ENCODE peak calls at places on chromosomes 13 and 19, in nine cellular contexts. L is SK-N-SH; H is hepatocyte; G is GM23248; N is GM23338; M is CD8-positive, alpha-beta memory T cell; P is brain microvascular endothelial cell; V is fibroblast of lung; I is tibial nerve. K is an unnamed sample.

GRCh38 chr19:10568444-10568825 is 344 bp downstream of the CDKN2D start:
- DNase-seq in L (no peak), H (peak), G (peak), N (peak), M (no peak), P (no peak), V (no peak), I (no peak), K (peak)

GRCh38 chr13:41059466-41059865 is 1.8 kb upstream of the WBP4 start:
- DNase-seq in L (peak), H (no peak), G (peak), N (peak), M (no peak), P (no peak), V (peak), I (no peak), K (no peak)

GRCh38 chr13:25423831-25424230 is 52.1 kb downstream of the ATP8A2 start:
- DNase-seq in L (no peak), H (no peak), G (no peak), N (no peak), M (no peak), P (no peak), V (no peak), I (no peak), K (no peak)

GRCh38 chr13:23321534-23322241 is 111.8 kb downstream of the SACS start:
- DNase-seq in L (no peak), H (peak), G (peak), N (no peak), M (peak), P (peak), V (peak), I (no peak), K (peak)

GRCh38 chr13:40410315-40410714 is 256.1 kb downstream of the FOXO1 start:
- DNase-seq in L (no peak), H (no peak), G (no peak), N (no peak), M (no peak), P (no peak), V (no peak), I (no peak), K (no peak)

GRCh38 chr13:36850790-36851438 is 31.9 kb downstream of the RFXAP start:
- DNase-seq in L (peak), H (no peak), G (peak), N (peak), M (no peak), P (no peak), V (no peak), I (no peak), K (no peak)

GRCh38 chr19:48591021-48591420 is 15.5 kb upstream of the SPACA4 start:
- DNase-seq in L (no peak), H (no peak), G (peak), N (peak), M (no peak), P (no peak), V (no peak), I (no peak), K (no peak)

GRCh38 chr19:32658075-32658474 is 16.9 kb downstream of the ANKRD27 start:
- DNase-seq in L (no peak), H (no peak), G (no peak), N (no peak), M (no peak), P (no peak), V (no peak), I (no peak), K (no peak)

GRCh38 chr19:19964416-19964815 is 63.7 kb downstream of the ZNF93 start:
- DNase-seq in L (no peak), H (no peak), G (no peak), N (no peak), M (no peak), P (no peak), V (no peak), I (no peak), K (no peak)

GRCh38 chr19:45156751-45157150 is 4.0 kb downstream of the NKPD1 start:
- DNase-seq in L (no peak), H (no peak), G (no peak), N (no peak), M (no peak), P (no peak), V (no peak), I (no peak), K (no peak)

GRCh38 chr13:32409561-32410440 is 18.1 kb downstream of the N4BP2L1 start:
- DNase-seq in L (no peak), H (peak), G (no peak), N (peak), M (no peak), P (peak), V (peak), I (peak), K (no peak)

GRCh38 chr13:26048745-26049144 is 3.1 kb downstream of the SHISA2 start:
- DNase-seq in L (peak), H (no peak), G (no peak), N (no peak), M (no peak), P (no peak), V (no peak), I (no peak), K (no peak)

GRCh38 chr13:40484101-40484800 is 182.2 kb downstream of the FOXO1 start:
- DNase-seq in L (no peak), H (no peak), G (peak), N (no peak), M (no peak), P (no peak), V (no peak), I (no peak), K (peak)

GRCh38 chr13:102597029-102598015 is 536 bp downstream of the TPP2 start:
- DNase-seq in L (peak), H (peak), G (peak), N (peak), M (peak), P (peak), V (peak), I (no peak), K (peak)

GRCh38 chr13:51585234-51585672 is 991 bp downstream of the WDFY2 start:
- DNase-seq in L (no peak), H (no peak), G (peak), N (no peak), M (no peak), P (peak), V (peak), I (no peak), K (no peak)

GRCh38 chr13:75316427-75316826 is 165.5 kb downstream of the TBC1D4 start:
- DNase-seq in L (no peak), H (no peak), G (peak), N (no peak), M (no peak), P (no peak), V (peak), I (no peak), K (no peak)

GRCh38 chr19:18847516-18848463 is 16.0 kb downstream of the UPF1 start:
- DNase-seq in L (peak), H (no peak), G (peak), N (no peak), M (no peak), P (no peak), V (no peak), I (no peak), K (no peak)

GRCh38 chr19:5536337-5536894 is 31.3 kb downstream of the TINCR start:
- DNase-seq in L (peak), H (peak), G (peak), N (peak), M (no peak), P (peak), V (peak), I (no peak), K (peak)

GRCh38 chr19:54893406-54893805 is 12.5 kb upstream of the NCR1 start:
- DNase-seq in L (no peak), H (no peak), G (no peak), N (peak), M (no peak), P (no peak), V (peak), I (no peak), K (no peak)
- H3K27ac ChIP-seq in L (no peak), H (no peak), G (no peak), N (peak), M (no peak), P (no peak), V (no peak), I (no peak), K (no peak)

GRCh38 chr13:108855737-108856387 is 226.5 kb downstream of the MYO16 start:
- DNase-seq in L (no peak), H (no peak), G (no peak), N (peak), M (no peak), P (no peak), V (no peak), I (no peak), K (no peak)

GRCh38 chr13:108858676-108859075 is 229.3 kb downstream of the MYO16 start:
- DNase-seq in L (no peak), H (no peak), G (no peak), N (no peak), M (no peak), P (no peak), V (no peak), I (no peak), K (no peak)

GRCh38 chr13:108859202-108860012 is 230.0 kb downstream of the MYO16 start:
- DNase-seq in L (no peak), H (peak), G (peak), N (peak), M (no peak), P (peak), V (peak), I (no peak), K (no peak)

GRCh38 chr13:108860418-108860817 is 231.0 kb downstream of the MYO16 start:
- DNase-seq in L (no peak), H (no peak), G (no peak), N (no peak), M (no peak), P (no peak), V (no peak), I (no peak), K (no peak)
- H3K27ac ChIP-seq in L (no peak), H (peak), G (no peak), N (no peak), M (no peak), P (no peak), V (no peak), I (no peak), K (no peak)

DNA sequence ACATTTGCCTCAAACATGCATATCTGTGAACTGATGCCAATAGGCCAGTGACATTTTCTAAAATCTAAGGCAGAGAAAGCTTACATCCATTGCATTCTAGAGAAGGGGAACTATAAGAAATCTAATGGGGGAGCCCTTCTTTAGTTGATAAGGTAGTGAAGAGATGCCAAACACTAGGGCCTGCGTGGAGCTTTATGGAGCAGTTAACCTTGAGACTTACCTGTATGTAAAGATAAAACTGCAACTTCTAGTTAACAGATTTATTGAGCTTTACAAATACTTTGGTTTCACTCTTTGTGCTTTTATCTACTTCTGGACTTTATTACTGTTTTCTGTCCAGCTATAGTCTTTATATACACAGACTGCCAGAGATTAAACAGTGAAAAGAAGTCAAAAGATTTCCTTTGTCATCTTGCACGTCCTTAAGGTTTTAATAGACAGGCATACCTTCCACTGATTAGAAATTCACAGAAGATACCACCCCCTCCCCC is 457.6 kb downstream of the KLF12 start:
- DNase-seq in L (no peak), H (peak), G (no peak), N (no peak), M (no peak), P (no peak), V (no peak), I (no peak), K (no peak)
- H3K27ac ChIP-seq in L (no peak), H (peak), G (no peak), N (no peak), M (no peak), P (peak), V (no peak), I (no peak), K (no peak)

GRCh38 chr13:76884571-76885202 is 1.5 kb downstream of the KCTD12 start:
- DNase-seq in L (peak), H (peak), G (peak), N (no peak), M (no peak), P (no peak), V (peak), I (no peak), K (no peak)

GRCh38 chr13:76879876-76880270 is 6.3 kb downstream of the KCTD12 start:
- DNase-seq in L (no peak), H (no peak), G (no peak), N (no peak), M (no peak), P (no peak), V (no peak), I (no peak), K (no peak)

GRCh38 chr13:76885203-76886004 is 801 bp downstream of the KCTD12 start:
- DNase-seq in L (peak), H (peak), G (peak), N (peak), M (peak), P (peak), V (peak), I (peak), K (peak)

GRCh38 chr13:76884167-76884566 is 2.0 kb downstream of the KCTD12 start:
- DNase-seq in L (no peak), H (peak), G (peak), N (peak), M (no peak), P (peak), V (peak), I (peak), K (peak)

DNA sequence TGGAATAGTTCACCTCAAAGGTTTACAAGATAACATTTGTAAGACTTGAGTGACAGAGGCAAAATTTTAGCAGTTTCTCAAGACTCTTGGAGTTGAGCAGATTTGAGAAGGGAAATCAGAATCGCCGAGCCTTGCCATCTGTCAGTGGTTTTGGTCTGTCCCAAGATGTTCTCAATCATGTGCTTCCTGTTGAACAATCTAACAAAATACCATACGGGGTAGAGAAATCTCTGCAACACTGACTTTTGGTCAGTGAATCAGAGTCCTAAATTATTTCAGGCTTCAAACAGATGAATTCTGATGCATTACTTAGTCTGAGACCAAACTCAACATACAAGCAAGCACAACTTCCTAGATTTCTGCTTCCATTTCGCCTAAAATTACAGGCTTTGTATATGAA is 3.8 kb downstream of the KCTD12 start:
- DNase-seq in L (no peak), H (no peak), G (peak), N (no peak), M (no peak), P (peak), V (peak), I (no peak), K (no peak)
- H3K27ac ChIP-seq in L (no peak), H (no peak), G (peak), N (no peak), M (no peak), P (no peak), V (no peak), I (peak), K (no peak)

DNA sequence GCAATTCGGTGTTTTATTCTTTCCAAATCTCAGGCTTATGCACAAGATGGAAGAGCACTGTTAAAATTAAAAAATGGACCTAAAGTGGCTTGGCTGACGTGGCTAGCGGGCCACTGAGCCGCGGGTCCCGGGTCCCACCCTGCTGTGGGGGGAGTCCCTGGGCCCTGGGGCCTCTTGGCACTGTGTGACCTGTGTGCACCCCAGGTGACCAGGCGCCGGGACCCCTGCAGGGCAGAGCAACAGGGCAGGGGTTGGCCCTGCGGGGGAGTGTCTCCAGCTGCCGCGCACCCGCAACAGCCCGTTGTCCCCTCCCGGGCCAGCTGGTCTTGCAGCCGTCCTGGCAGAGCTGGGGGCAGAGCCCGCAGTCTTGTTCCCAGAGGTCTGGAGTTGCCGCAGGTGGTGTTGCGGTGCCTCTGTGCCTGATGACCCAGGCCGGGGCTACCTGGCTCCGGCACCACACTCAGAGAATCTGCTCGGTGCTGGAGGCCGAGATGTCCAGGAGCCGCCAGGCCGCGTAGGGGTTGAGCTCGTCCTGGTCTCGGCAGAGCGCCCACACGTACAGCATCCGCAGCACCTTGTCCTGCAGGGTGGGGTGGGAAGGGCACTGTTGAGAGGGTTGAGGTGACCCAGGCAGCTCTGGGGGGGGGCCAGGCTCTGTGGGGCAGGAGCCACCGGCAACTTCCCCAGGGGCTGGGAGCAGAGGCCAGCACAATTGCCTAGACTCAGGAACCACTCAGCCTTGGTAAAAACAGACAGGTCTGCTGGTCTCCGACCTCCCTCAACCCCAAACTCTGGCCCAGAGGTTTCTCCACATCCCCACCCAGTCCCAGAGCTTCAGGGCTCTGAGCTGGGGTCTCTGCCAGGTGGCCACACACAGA is 1.0 kb upstream of the CTXN1 start:
- DNase-seq in L (peak), H (no peak), G (no peak), N (no peak), M (no peak), P (no peak), V (no peak), I (no peak), K (peak)
- H3K27ac ChIP-seq in L (peak), H (no peak), G (no peak), N (no peak), M (no peak), P (no peak), V (no peak), I (no peak), K (peak)

GRCh38 chr13:79655509-79655908 is 174.6 kb downstream of the NDFIP2 start:
- DNase-seq in L (no peak), H (no peak), G (no peak), N (no peak), M (no peak), P (no peak), V (no peak), I (no peak), K (no peak)
- H3K27ac ChIP-seq in L (peak), H (no peak), G (no peak), N (no peak), M (no peak), P (no peak), V (no peak), I (no peak), K (no peak)